ENCODE peak calls at places on chromosomes 6 and 20, in seven cellular contexts. R is EL; U is NCI-H1092 treated with DMSO at 0.1 percent for 48 hours; V is AG08396; S is nephron progenitor cell; D is HuH-7; G is activated CD4-positive, alpha-beta T cell treated with anti-CD3 and anti-CD28 coated beads for 36 hours. Q is an unnamed sample.

GRCh38 chr6:156167289-156168076 is 609.7 kb upstream of the ARID1B start:
- DNase-seq in D (no peak), V (no peak), R (peak; percentile 36), S (no peak), G (peak; percentile 35), U (no peak), Q (peak; percentile 22)

GRCh38 chr6:108165714-108166663 is at the start of gene NR2E1:
- DNase-seq in S (peak; percentile 37), G (no peak), V (no peak), U (no peak), D (no peak), R (peak; percentile 32), Q (peak; percentile 28)

GRCh38 chr6:148329568-148330299 is 12.9 kb upstream of the SASH1 start:
- DNase-seq in D (no peak), V (peak; percentile 50), U (no peak), G (no peak), S (no peak), R (peak; percentile 90), Q (peak; percentile 49)

GRCh38 chr6:75268121-75268987 is 16.2 kb downstream of the TMEM30A start:
- DNase-seq in S (no peak), R (peak; percentile 23), U (no peak), V (no peak), D (no peak), G (peak; percentile 13), Q (no peak)

GRCh38 chr20:24612799-24613775 is 143.7 kb downstream of the SYNDIG1 start:
- DNase-seq in G (no peak), U (no peak), D (no peak), V (no peak), S (no peak), R (peak; percentile 27), Q (no peak)

GRCh38 chr20:34262488-34263288 is 21.5 kb downstream of the ASIP start:
- DNase-seq in D (no peak), G (no peak), R (peak; percentile 54), U (no peak), S (no peak), V (peak; percentile 28), Q (peak; percentile 38)

GRCh38 chr6:104325341-104326172 is 534.2 kb downstream of the HACE1 start:
- DNase-seq in D (peak; percentile 18), V (no peak), G (peak; percentile 12), R (peak; percentile 28), U (peak; percentile 9), S (peak; percentile 19), Q (peak; percentile 30)

GRCh38 chr6:12105271-12105670 is 93.2 kb downstream of the HIVEP1 start:
- DNase-seq in R (no peak), D (no peak), U (no peak), S (no peak), G (no peak), V (no peak), Q (no peak)

GRCh38 chr6:22003219-22003779 is 293.5 kb downstream of the PRL start:
- DNase-seq in G (no peak), V (peak; percentile 12), U (no peak), S (no peak), R (peak; percentile 49), D (no peak), Q (peak; percentile 28)

GRCh38 chr6:87407896-87408720 is at the start of gene CFAP206:
- DNase-seq in R (peak; percentile 84), D (peak; percentile 86), S (peak; percentile 83), U (peak; percentile 84), V (peak; percentile 96), G (peak; percentile 89), Q (peak; percentile 90)

GRCh38 chr20:47620808-47621805 is 119.4 kb downstream of the NCOA3 start:
- DNase-seq in R (peak; percentile 63), G (no peak), D (no peak), V (peak; percentile 34), U (peak; percentile 76), S (no peak), Q (peak; percentile 80)

GRCh38 chr6:51468704-51469103 is 618.7 kb downstream of the PKHD1 start:
- DNase-seq in V (no peak), R (no peak), U (no peak), D (no peak), S (no peak), G (no peak), Q (no peak)

GRCh38 chr6:110075406-110075805 is 97.3 kb downstream of the GPR6 start:
- DNase-seq in U (no peak), D (no peak), V (no peak), G (no peak), R (peak; percentile 5), S (no peak), Q (no peak)

GRCh38 chr20:36298061-36298460 is 8.1 kb upstream of the DLGAP4 start:
- DNase-seq in S (no peak), V (no peak), R (no peak), D (no peak), G (no peak), U (no peak), Q (no peak)

GRCh38 chr20:60214901-60215522 is 256.8 kb downstream of the CDH26 start:
- DNase-seq in R (no peak), G (no peak), D (no peak), V (no peak), U (no peak), S (no peak), Q (no peak)

GRCh38 chr20:23622839-23623343 is 14.9 kb downstream of the CST3 start:
- DNase-seq in S (no peak), U (no peak), G (no peak), D (no peak), V (peak; percentile 84), R (peak; percentile 87), Q (peak; percentile 96)

GRCh38 chr20:62807444-62808210 is 3.0 kb downstream of the OGFR start:
- DNase-seq in D (no peak), S (no peak), G (no peak), V (no peak), R (no peak), U (no peak), Q (no peak)

GRCh38 chr20:21548390-21549035 is 34.6 kb upstream of the NKX2-2 start:
- DNase-seq in S (no peak), G (peak; percentile 71), U (no peak), R (no peak), D (no peak), V (no peak), Q (no peak)

GRCh38 chr20:35092524-35093244 is at the start of gene TRPC4AP:
- DNase-seq in V (peak; percentile 92), U (peak; percentile 89), S (peak; percentile 89), G (peak; percentile 95), R (peak; percentile 91), D (peak; percentile 91), Q (peak; percentile 92)

GRCh38 chr6:111605100-111605748 is 454 bp downstream of the TRAF3IP2 start:
- DNase-seq in U (no peak), G (peak; percentile 52), V (peak; percentile 70), R (peak; percentile 85), D (no peak), S (peak; percentile 56), Q (peak; percentile 88)